ENCODE peak calls at places on chromosomes 6 and 20, in eight cellular contexts. M is D341Med; Q is psoas muscle; K is stimulated activated naive CD4-positive, alpha-beta T cell; J is SK-N-SH; O is endothelial cell; N is GF-D8; D is DMS79. L is an unnamed sample.

GRCh38 chr6:5695260-5696245 is 311.2 kb downstream of the NRN1 start:
- DNase-seq in N (peak; percentile 42), M (no peak), D (no peak), K (no peak), O (no peak), Q (no peak), J (no peak), L (no peak)

GRCh38 chr20:36861625-36861874 is 14.4 kb upstream of the TLDC2 start:
- DNase-seq in O (no peak), J (no peak), D (no peak), M (no peak), Q (no peak), K (no peak), N (no peak), L (no peak)

GRCh38 chr6:30158475-30159025 is 2.5 kb downstream of the TRIM10 start:
- DNase-seq in M (no peak), J (no peak), D (no peak), N (no peak), Q (no peak), O (no peak), K (no peak), L (no peak)

GRCh38 chr6:143059616-143060353 is 904 bp upstream of the AIG1 start:
- DNase-seq in J (peak; percentile 13), Q (no peak), M (no peak), N (peak; percentile 76), D (no peak), K (peak; percentile 44), O (no peak), L (no peak)

GRCh38 chr6:48817714-48818113 is 645.3 kb downstream of the MMUT start:
- DNase-seq in D (no peak), M (no peak), J (no peak), K (no peak), N (no peak), Q (no peak), O (no peak), L (no peak)

GRCh38 chr20:33667245-33668086 is 723 bp downstream of the ACTL10 start:
- DNase-seq in K (peak; percentile 74), O (no peak), Q (peak; percentile 90), N (no peak), M (peak; percentile 27), D (peak; percentile 21), J (peak; percentile 74), L (no peak)

GRCh38 chr6:8064638-8065518 is 689 bp upstream of the BLOC1S5 start:
- DNase-seq in D (no peak), N (no peak), K (no peak), J (no peak), Q (no peak), O (no peak), M (no peak), L (no peak)

GRCh38 chr6:87250019-87250418 is 72.4 kb upstream of the SMIM8 start:
- DNase-seq in O (no peak), K (no peak), D (no peak), M (no peak), J (no peak), Q (no peak), N (no peak), L (no peak)

GRCh38 chr6:27441001-27441400 is 31.9 kb downstream of the ZNF184 start:
- DNase-seq in O (no peak), K (no peak), N (no peak), D (no peak), J (no peak), Q (no peak), M (no peak), L (no peak)

GRCh38 chr6:135162678-135163439 is 18.2 kb upstream of the MYB start:
- DNase-seq in O (peak; percentile 68), D (no peak), Q (no peak), M (peak; percentile 81), N (no peak), K (no peak), J (peak; percentile 50), L (peak; percentile 55)